ENCODE peak calls at places on chromosomes 4 and X, in five cellular contexts. E, Z, K, T and C are unnamed samples.

GRCh38 chrX:43949669-43950068 is 23.5 kb downstream of the NDP start:
- DNase-seq in Z (no peak), E (no peak), T (peak), K (no peak), C (peak)

GRCh38 chr4:16025268-16025667 is 58.6 kb downstream of the PROM1 start:
- DNase-seq in T (no peak), Z (no peak), K (no peak), E (no peak), C (no peak)

GRCh38 chr4:164501074-164501473 is 252.9 kb upstream of the SMIM31 start:
- DNase-seq in E (no peak), K (no peak), Z (no peak), T (no peak), C (no peak)

GRCh38 chrX:119121341-119121740 is 6.3 kb downstream of the KIAA1210 start:
- DNase-seq in T (no peak), K (no peak), E (no peak), Z (no peak), C (no peak)

GRCh38 chr4:91681544-91681943 is 622.2 kb upstream of the GRID2 start:
- DNase-seq in E (no peak), Z (no peak), K (no peak), T (no peak), C (no peak)

GRCh38 chrX:46849933-46850332 is 13.1 kb downstream of the RP2 start:
- DNase-seq in Z (no peak), K (no peak), E (no peak), T (no peak), C (no peak)

GRCh38 chrX:39736219-39737211 is 361.2 kb downstream of the BCOR start:
- DNase-seq in K (peak), Z (peak), T (peak), E (peak), C (no peak)

GRCh38 chr4:8046925-8047541 is 107.4 kb upstream of the AFAP1 start:
- DNase-seq in E (no peak), K (no peak), T (no peak), Z (no peak), C (peak)

GRCh38 chrX:100674705-100675104 is 30.7 kb downstream of the SRPX2 start:
- DNase-seq in T (no peak), K (no peak), Z (no peak), E (no peak), C (no peak)

GRCh38 chrX:311156-312129 is 7.2 kb downstream of the GTPBP6 start:
- DNase-seq in Z (no peak), T (no peak), E (peak), K (no peak), C (no peak)

GRCh38 chr4:65669008-65669971 is 999 bp downstream of the EPHA5 start:
- DNase-seq in E (peak), K (no peak), Z (peak), T (peak), C (no peak)

GRCh38 chr4:67054901-67055300 is 490.4 kb downstream of the CENPC start:
- DNase-seq in E (no peak), K (no peak), Z (no peak), T (no peak), C (no peak)

GRCh38 chrX:97123001-97123400 is 239.3 kb downstream of the RPA4 start:
- DNase-seq in K (no peak), E (no peak), Z (no peak), T (no peak), C (no peak)

GRCh38 chr4:89275587-89275986 is 32.0 kb downstream of the GPRIN3 start:
- DNase-seq in K (no peak), T (no peak), E (no peak), Z (no peak), C (no peak)

GRCh38 chr4:119490335-119490734 is 138.3 kb downstream of the PDE5A start:
- DNase-seq in K (no peak), T (peak), Z (no peak), E (no peak), C (peak)

GRCh38 chr4:93776386-93777080 is 52.0 kb upstream of the ATOH1 start:
- DNase-seq in K (no peak), E (no peak), Z (no peak), T (peak), C (no peak)

GRCh38 chr4:176635372-176636261 is 157.1 kb downstream of the VEGFC start:
- DNase-seq in K (no peak), Z (no peak), E (no peak), T (peak), C (no peak)